ENCODE peak calls at places on chromosomes 3 and 15, in ten cellular contexts. One of them, this sample, is unnamed.

GRCh38 chr3:10278501-10278900 is 14.2 kb downstream of the GHRL start:
- DNase-seq in foreskin fibroblast: no peak
- DNase-seq in mesothelial cell of epicardium: no peak
- DNase-seq in stomach: no peak
- DNase-seq in GM20000: no peak
- DNase-seq in AG09309: no peak
- DNase-seq in SK-N-SH: no peak
- DNase-seq in endothelial cell: no peak
- DNase-seq in heart left ventricle: no peak
- DNase-seq in omental fat pad: no peak
- DNase-seq in this sample: no peak

GRCh38 chr3:47868306-47868705 is 65.4 kb downstream of the DHX30 start:
- DNase-seq in foreskin fibroblast: no peak
- DNase-seq in mesothelial cell of epicardium: no peak
- DNase-seq in stomach: peak
- DNase-seq in GM20000: no peak
- DNase-seq in AG09309: no peak
- DNase-seq in SK-N-SH: no peak
- DNase-seq in endothelial cell: no peak
- DNase-seq in heart left ventricle: no peak
- DNase-seq in omental fat pad: no peak
- DNase-seq in this sample: no peak

GRCh38 chr3:21960033-21960432 is 209.0 kb upstream of the ZNF385D start:
- DNase-seq in foreskin fibroblast: no peak
- DNase-seq in mesothelial cell of epicardium: no peak
- DNase-seq in stomach: no peak
- DNase-seq in GM20000: no peak
- DNase-seq in AG09309: no peak
- DNase-seq in SK-N-SH: no peak
- DNase-seq in endothelial cell: no peak
- DNase-seq in heart left ventricle: no peak
- DNase-seq in omental fat pad: no peak
- DNase-seq in this sample: no peak

GRCh38 chr15:65862682-65863081 is 6.6 kb upstream of the RAB11A start:
- DNase-seq in foreskin fibroblast: peak
- DNase-seq in mesothelial cell of epicardium: no peak
- DNase-seq in stomach: peak
- DNase-seq in GM20000: peak
- DNase-seq in AG09309: no peak
- DNase-seq in SK-N-SH: peak
- DNase-seq in endothelial cell: peak
- DNase-seq in heart left ventricle: no peak
- DNase-seq in omental fat pad: no peak
- DNase-seq in this sample: peak

GRCh38 chr3:14145236-14145635 is 20.4 kb downstream of the TMEM43 start:
- DNase-seq in foreskin fibroblast: peak
- DNase-seq in mesothelial cell of epicardium: peak
- DNase-seq in stomach: no peak
- DNase-seq in GM20000: no peak
- DNase-seq in AG09309: no peak
- DNase-seq in SK-N-SH: no peak
- DNase-seq in endothelial cell: no peak
- DNase-seq in heart left ventricle: no peak
- DNase-seq in omental fat pad: no peak
- DNase-seq in this sample: peak

GRCh38 chr3:126937533-126938432 is 45.1 kb upstream of the PLXNA1 start:
- DNase-seq in foreskin fibroblast: no peak
- DNase-seq in mesothelial cell of epicardium: no peak
- DNase-seq in stomach: no peak
- DNase-seq in GM20000: no peak
- DNase-seq in AG09309: no peak
- DNase-seq in SK-N-SH: peak
- DNase-seq in endothelial cell: no peak
- DNase-seq in heart left ventricle: no peak
- DNase-seq in omental fat pad: no peak
- DNase-seq in this sample: no peak

GRCh38 chr3:30538787-30539186 is 67.6 kb upstream of the TGFBR2 start:
- DNase-seq in foreskin fibroblast: peak
- DNase-seq in mesothelial cell of epicardium: no peak
- DNase-seq in stomach: no peak
- DNase-seq in GM20000: no peak
- DNase-seq in AG09309: peak
- DNase-seq in SK-N-SH: no peak
- DNase-seq in endothelial cell: no peak
- DNase-seq in heart left ventricle: no peak
- DNase-seq in omental fat pad: no peak
- DNase-seq in this sample: peak

GRCh38 chr3:152909180-152909883 is 74.4 kb downstream of the P2RY1 start:
- DNase-seq in foreskin fibroblast: peak
- DNase-seq in mesothelial cell of epicardium: no peak
- DNase-seq in stomach: no peak
- DNase-seq in GM20000: no peak
- DNase-seq in AG09309: peak
- DNase-seq in SK-N-SH: no peak
- DNase-seq in endothelial cell: no peak
- DNase-seq in heart left ventricle: no peak
- DNase-seq in omental fat pad: no peak
- DNase-seq in this sample: no peak

GRCh38 chr3:171563298-171563697 is 103.1 kb upstream of the TNIK start:
- DNase-seq in foreskin fibroblast: no peak
- DNase-seq in mesothelial cell of epicardium: no peak
- DNase-seq in stomach: no peak
- DNase-seq in GM20000: no peak
- DNase-seq in AG09309: no peak
- DNase-seq in SK-N-SH: no peak
- DNase-seq in endothelial cell: no peak
- DNase-seq in heart left ventricle: no peak
- DNase-seq in omental fat pad: no peak
- DNase-seq in this sample: no peak

GRCh38 chr3:14242490-14243311 is 64.1 kb downstream of the LSM3 start:
- DNase-seq in foreskin fibroblast: no peak
- DNase-seq in mesothelial cell of epicardium: no peak
- DNase-seq in stomach: no peak
- DNase-seq in GM20000: no peak
- DNase-seq in AG09309: no peak
- DNase-seq in SK-N-SH: no peak
- DNase-seq in endothelial cell: no peak
- DNase-seq in heart left ventricle: no peak
- DNase-seq in omental fat pad: no peak
- DNase-seq in this sample: no peak

GRCh38 chr3:3023106-3023505 is 87.1 kb downstream of the IL5RA start:
- DNase-seq in foreskin fibroblast: no peak
- DNase-seq in mesothelial cell of epicardium: no peak
- DNase-seq in stomach: no peak
- DNase-seq in GM20000: no peak
- DNase-seq in AG09309: no peak
- DNase-seq in SK-N-SH: no peak
- DNase-seq in endothelial cell: no peak
- DNase-seq in heart left ventricle: no peak
- DNase-seq in omental fat pad: no peak
- DNase-seq in this sample: no peak

GRCh38 chr3:186414735-186415419 is 52.8 kb upstream of the DGKG start:
- DNase-seq in foreskin fibroblast: peak
- DNase-seq in mesothelial cell of epicardium: no peak
- DNase-seq in stomach: peak
- DNase-seq in GM20000: no peak
- DNase-seq in AG09309: peak
- DNase-seq in SK-N-SH: no peak
- DNase-seq in endothelial cell: no peak
- DNase-seq in heart left ventricle: no peak
- DNase-seq in omental fat pad: no peak
- DNase-seq in this sample: peak

GRCh38 chr3:177490626-177491025 is 293.3 kb upstream of the TBL1XR1 start:
- DNase-seq in foreskin fibroblast: no peak
- DNase-seq in mesothelial cell of epicardium: no peak
- DNase-seq in stomach: no peak
- DNase-seq in GM20000: no peak
- DNase-seq in AG09309: no peak
- DNase-seq in SK-N-SH: no peak
- DNase-seq in endothelial cell: no peak
- DNase-seq in heart left ventricle: no peak
- DNase-seq in omental fat pad: no peak
- DNase-seq in this sample: no peak

GRCh38 chr3:192879346-192880031 is 38.2 kb downstream of the MB21D2 start:
- DNase-seq in foreskin fibroblast: peak
- DNase-seq in mesothelial cell of epicardium: peak
- DNase-seq in stomach: no peak
- DNase-seq in GM20000: no peak
- DNase-seq in AG09309: peak
- DNase-seq in SK-N-SH: peak
- DNase-seq in endothelial cell: no peak
- DNase-seq in heart left ventricle: no peak
- DNase-seq in omental fat pad: no peak
- DNase-seq in this sample: peak

GRCh38 chr3:147620906-147621305 is 211.7 kb downstream of the ZIC1 start:
- DNase-seq in foreskin fibroblast: peak
- DNase-seq in mesothelial cell of epicardium: no peak
- DNase-seq in stomach: no peak
- DNase-seq in GM20000: no peak
- DNase-seq in AG09309: no peak
- DNase-seq in SK-N-SH: no peak
- DNase-seq in endothelial cell: no peak
- DNase-seq in heart left ventricle: no peak
- DNase-seq in omental fat pad: no peak
- DNase-seq in this sample: no peak

DNA sequence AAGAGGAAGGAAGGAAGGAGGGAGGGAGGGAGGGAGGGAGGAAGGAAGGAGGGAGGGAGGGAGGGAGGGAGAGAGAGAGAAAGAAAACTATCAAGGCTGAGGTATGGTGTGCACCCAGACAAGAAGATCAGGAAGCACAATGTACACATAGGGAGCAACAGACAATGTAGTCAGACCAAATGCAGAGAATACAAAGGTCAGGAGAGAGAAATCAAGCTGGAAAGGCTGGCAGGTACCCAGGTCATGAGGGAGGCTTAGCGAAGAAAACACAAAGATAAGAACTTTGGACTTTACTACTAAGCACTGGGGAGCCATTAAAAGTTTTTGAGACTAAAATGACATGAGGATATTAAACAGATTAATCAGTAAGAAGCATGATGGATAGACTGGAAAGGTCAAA is 176.0 kb upstream of the TMCO5A start:
- DNase-seq in foreskin fibroblast: no peak
- DNase-seq in mesothelial cell of epicardium: no peak
- DNase-seq in stomach: peak
- DNase-seq in GM20000: no peak
- DNase-seq in AG09309: no peak
- DNase-seq in SK-N-SH: no peak
- DNase-seq in endothelial cell: no peak
- DNase-seq in heart left ventricle: no peak
- DNase-seq in omental fat pad: no peak
- DNase-seq in this sample: no peak
- TF ChIP-seq CTCF in foreskin fibroblast: no peak
- TF ChIP-seq CTCF in mesothelial cell of epicardium: no peak
- TF ChIP-seq CTCF in stomach: no peak
- TF ChIP-seq CTCF in GM20000: no peak
- TF ChIP-seq CTCF in AG09309: no peak
- TF ChIP-seq CTCF in SK-N-SH: no peak
- TF ChIP-seq CTCF in endothelial cell: no peak
- TF ChIP-seq CTCF in heart left ventricle: no peak
- TF ChIP-seq CTCF in omental fat pad: no peak
- TF ChIP-seq CTCF in this sample: no peak

GRCh38 chr15:85318048-85318731 is 62.2 kb upstream of the AKAP13 start:
- DNase-seq in foreskin fibroblast: peak
- DNase-seq in mesothelial cell of epicardium: no peak
- DNase-seq in stomach: peak
- DNase-seq in GM20000: peak
- DNase-seq in AG09309: peak
- DNase-seq in SK-N-SH: no peak
- DNase-seq in endothelial cell: no peak
- DNase-seq in heart left ventricle: no peak
- DNase-seq in omental fat pad: no peak
- DNase-seq in this sample: peak
- TF ChIP-seq CTCF in foreskin fibroblast: peak
- TF ChIP-seq CTCF in mesothelial cell of epicardium: no peak
- TF ChIP-seq CTCF in stomach: no peak
- TF ChIP-seq CTCF in GM20000: no peak
- TF ChIP-seq CTCF in AG09309: peak
- TF ChIP-seq CTCF in SK-N-SH: peak
- TF ChIP-seq CTCF in endothelial cell: no peak
- TF ChIP-seq CTCF in heart left ventricle: no peak
- TF ChIP-seq CTCF in omental fat pad: no peak
- TF ChIP-seq CTCF in this sample: peak

GRCh38 chr3:180595536-180595935 is 6.4 kb upstream of the TTC14 start:
- DNase-seq in foreskin fibroblast: no peak
- DNase-seq in mesothelial cell of epicardium: no peak
- DNase-seq in stomach: no peak
- DNase-seq in GM20000: no peak
- DNase-seq in AG09309: no peak
- DNase-seq in SK-N-SH: no peak
- DNase-seq in endothelial cell: no peak
- DNase-seq in heart left ventricle: no peak
- DNase-seq in omental fat pad: no peak
- DNase-seq in this sample: no peak

GRCh38 chr3:180600473-180600872 is 1.5 kb upstream of the TTC14 start:
- DNase-seq in foreskin fibroblast: no peak
- DNase-seq in mesothelial cell of epicardium: no peak
- DNase-seq in stomach: no peak
- DNase-seq in GM20000: no peak
- DNase-seq in AG09309: no peak
- DNase-seq in SK-N-SH: no peak
- DNase-seq in endothelial cell: no peak
- DNase-seq in heart left ventricle: no peak
- DNase-seq in omental fat pad: no peak
- DNase-seq in this sample: no peak

GRCh38 chr3:180590396-180590795 is 11.6 kb upstream of the TTC14 start:
- DNase-seq in foreskin fibroblast: no peak
- DNase-seq in mesothelial cell of epicardium: no peak
- DNase-seq in stomach: no peak
- DNase-seq in GM20000: no peak
- DNase-seq in AG09309: no peak
- DNase-seq in SK-N-SH: no peak
- DNase-seq in endothelial cell: no peak
- DNase-seq in heart left ventricle: no peak
- DNase-seq in omental fat pad: no peak
- DNase-seq in this sample: no peak

GRCh38 chr3:180594631-180595348 is 7.2 kb upstream of the TTC14 start:
- DNase-seq in foreskin fibroblast: peak
- DNase-seq in mesothelial cell of epicardium: no peak
- DNase-seq in stomach: no peak
- DNase-seq in GM20000: peak
- DNase-seq in AG09309: peak
- DNase-seq in SK-N-SH: peak
- DNase-seq in endothelial cell: no peak
- DNase-seq in heart left ventricle: no peak
- DNase-seq in omental fat pad: no peak
- DNase-seq in this sample: peak
- TF ChIP-seq CTCF in foreskin fibroblast: peak
- TF ChIP-seq CTCF in mesothelial cell of epicardium: no peak
- TF ChIP-seq CTCF in stomach: no peak
- TF ChIP-seq CTCF in GM20000: peak
- TF ChIP-seq CTCF in AG09309: peak
- TF ChIP-seq CTCF in SK-N-SH: peak
- TF ChIP-seq CTCF in endothelial cell: peak
- TF ChIP-seq CTCF in heart left ventricle: no peak
- TF ChIP-seq CTCF in omental fat pad: no peak
- TF ChIP-seq CTCF in this sample: peak

DNA sequence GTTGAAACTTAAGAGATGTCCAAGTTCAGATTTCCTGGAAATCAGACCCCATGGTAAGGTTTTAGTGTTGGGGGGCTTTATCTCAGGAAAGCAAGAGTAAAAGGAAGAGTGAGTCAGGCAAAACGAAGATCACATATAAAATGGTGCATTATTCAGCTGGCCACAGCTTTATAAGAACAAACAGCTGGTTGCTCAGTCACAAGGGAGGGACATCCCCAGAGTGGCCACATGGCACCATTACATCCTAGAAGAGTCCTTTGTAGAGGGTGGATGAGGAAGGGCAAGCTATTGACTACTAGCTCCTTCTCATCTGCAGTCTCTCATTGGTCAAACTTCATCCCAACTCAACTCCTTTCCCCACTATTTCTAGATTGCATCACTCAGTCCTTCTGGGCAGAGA is 68.3 kb upstream of the COL8A1 start:
- DNase-seq in foreskin fibroblast: no peak
- DNase-seq in mesothelial cell of epicardium: no peak
- DNase-seq in stomach: no peak
- DNase-seq in GM20000: no peak
- DNase-seq in AG09309: no peak
- DNase-seq in SK-N-SH: no peak
- DNase-seq in endothelial cell: no peak
- DNase-seq in heart left ventricle: no peak
- DNase-seq in omental fat pad: no peak
- DNase-seq in this sample: no peak
- TF ChIP-seq CTCF in foreskin fibroblast: no peak
- TF ChIP-seq CTCF in mesothelial cell of epicardium: no peak
- TF ChIP-seq CTCF in stomach: no peak
- TF ChIP-seq CTCF in GM20000: no peak
- TF ChIP-seq CTCF in AG09309: no peak
- TF ChIP-seq CTCF in SK-N-SH: no peak
- TF ChIP-seq CTCF in endothelial cell: no peak
- TF ChIP-seq CTCF in heart left ventricle: no peak
- TF ChIP-seq CTCF in omental fat pad: no peak
- TF ChIP-seq CTCF in this sample: no peak

This sample was measured in HFFc6.